ENCODE peak calls at places on chromosome 19, in eight cellular contexts. Q is GM23338, Y is coronary artery, E is IMR-90, L is left lung, I is foreskin keratinocyte, T is brain microvascular endothelial cell, K is A549. F is an unnamed sample.

GRCh38 chr19:31312004-31312403 is 37.2 kb downstream of the TSHZ3 start:
- DNase-seq in Q (no peak), Y (no peak), E (peak; percentile 87), L (no peak), I (peak; percentile 2), T (peak; percentile 84), K (no peak), F (no peak)

GRCh38 chr19:39327990-39328705 is 7.5 kb upstream of the LRFN1 start:
- DNase-seq in Q (peak; percentile 94), Y (peak; percentile 83), E (peak; percentile 53), L (peak; percentile 96), I (no peak), T (peak; percentile 65), K (peak; percentile 97), F (peak; percentile 77)

GRCh38 chr19:38125238-38125637 is 98.8 kb downstream of the DPF1 start:
- DNase-seq in Q (no peak), Y (no peak), E (no peak), L (no peak), I (no peak), T (no peak), K (no peak), F (no peak)

GRCh38 chr19:53971608-53972007 is 8.9 kb downstream of the CACNG8 start:
- DNase-seq in Q (peak; percentile 30), Y (no peak), E (no peak), L (no peak), I (no peak), T (no peak), K (no peak), F (no peak)

GRCh38 chr19:28465317-28466086 is 747.4 kb downstream of the UQCRFS1 start:
- DNase-seq in Q (no peak), Y (peak; percentile 19), E (no peak), L (no peak), I (peak; percentile 50), T (no peak), K (no peak), F (no peak)

GRCh38 chr19:38389101-38389925 is 816 bp downstream of the SPRED3 start:
- DNase-seq in Q (peak; percentile 66), Y (no peak), E (peak; percentile 82), L (no peak), I (peak; percentile 37), T (peak; percentile 72), K (peak; percentile 80), F (peak; percentile 91)

GRCh38 chr19:34667349-34668076 is 9.4 kb downstream of the SCGB2B2 start:
- DNase-seq in Q (peak; percentile 28), Y (no peak), E (peak; percentile 27), L (peak; percentile 66), I (no peak), T (no peak), K (no peak), F (peak; percentile 8)

GRCh38 chr19:49907745-49908446 is 11.2 kb upstream of the IL4I1 start:
- DNase-seq in Q (no peak), Y (no peak), E (no peak), L (no peak), I (no peak), T (no peak), K (no peak), F (no peak)

GRCh38 chr19:40224342-40225148 is 1.9 kb downstream of the CCNP start:
- DNase-seq in Q (no peak), Y (no peak), E (no peak), L (peak; percentile 66), I (peak; percentile 30), T (no peak), K (no peak), F (peak; percentile 47)

GRCh38 chr19:46840157-46840942 is 10.3 kb downstream of the AP2S1 start:
- DNase-seq in Q (peak; percentile 90), Y (no peak), E (peak; percentile 70), L (no peak), I (no peak), T (peak; percentile 37), K (no peak), F (no peak)

GRCh38 chr19:13060233-13060963 is 42.3 kb downstream of the LYL1 start:
- DNase-seq in Q (no peak), Y (no peak), E (no peak), L (no peak), I (no peak), T (no peak), K (no peak), F (no peak)

GRCh38 chr19:45125975-45126493 is 33.1 kb downstream of the PPP1R37 start:
- DNase-seq in Q (peak; percentile 94), Y (no peak), E (peak; percentile 49), L (no peak), I (no peak), T (peak; percentile 48), K (peak; percentile 65), F (peak; percentile 37)

GRCh38 chr19:45670670-45671453 is 2.8 kb downstream of the GIPR start:
- DNase-seq in Q (peak; percentile 99), Y (no peak), E (peak; percentile 72), L (peak; percentile 94), I (peak; percentile 56), T (peak; percentile 68), K (peak; percentile 97), F (peak; percentile 93)

GRCh38 chr19:15640294-15640903 is at the start of gene CYP4F3:
- DNase-seq in Q (no peak), Y (no peak), E (no peak), L (peak; percentile 89), I (peak; percentile 48), T (no peak), K (peak; percentile 72), F (peak; percentile 93)

GRCh38 chr19:12052057-12052570 is 647 bp downstream of the ZNF878 start:
- DNase-seq in Q (peak; percentile 40), Y (no peak), E (peak; percentile 14), L (no peak), I (no peak), T (no peak), K (no peak), F (peak; percentile 13)

GRCh38 chr19:39275578-39275977 is 7.4 kb downstream of the IFNL2 start:
- DNase-seq in Q (no peak), Y (no peak), E (no peak), L (no peak), I (no peak), T (no peak), K (no peak), F (no peak)

GRCh38 chr19:34925278-34925855 is 1.3 kb upstream of the ZNF30 start:
- DNase-seq in Q (no peak), Y (no peak), E (no peak), L (no peak), I (no peak), T (no peak), K (no peak), F (no peak)

GRCh38 chr19:47093841-47094240 is 19.7 kb downstream of the ZC3H4 start:
- DNase-seq in Q (no peak), Y (no peak), E (no peak), L (no peak), I (no peak), T (no peak), K (no peak), F (no peak)

GRCh38 chr19:45346449-45346848 is 5.9 kb downstream of the KLC3 start:
- DNase-seq in Q (peak; percentile 80), Y (no peak), E (no peak), L (no peak), I (no peak), T (no peak), K (no peak), F (no peak)

GRCh38 chr19:5324947-5325346 is 15.7 kb downstream of the PTPRS start:
- DNase-seq in Q (no peak), Y (no peak), E (no peak), L (no peak), I (no peak), T (no peak), K (no peak), F (no peak)

GRCh38 chr19:41792513-41793413 is 3.6 kb upstream of the CEACAM3 start:
- DNase-seq in Q (peak; percentile 84), Y (no peak), E (peak; percentile 36), L (peak; percentile 92), I (no peak), T (peak; percentile 15), K (peak; percentile 91), F (no peak)

GRCh38 chr19:13633109-13633508 is 126.8 kb upstream of the CACNA1A start:
- DNase-seq in Q (peak; percentile 60), Y (no peak), E (peak; percentile 79), L (no peak), I (no peak), T (peak; percentile 3), K (no peak), F (no peak)

DNA sequence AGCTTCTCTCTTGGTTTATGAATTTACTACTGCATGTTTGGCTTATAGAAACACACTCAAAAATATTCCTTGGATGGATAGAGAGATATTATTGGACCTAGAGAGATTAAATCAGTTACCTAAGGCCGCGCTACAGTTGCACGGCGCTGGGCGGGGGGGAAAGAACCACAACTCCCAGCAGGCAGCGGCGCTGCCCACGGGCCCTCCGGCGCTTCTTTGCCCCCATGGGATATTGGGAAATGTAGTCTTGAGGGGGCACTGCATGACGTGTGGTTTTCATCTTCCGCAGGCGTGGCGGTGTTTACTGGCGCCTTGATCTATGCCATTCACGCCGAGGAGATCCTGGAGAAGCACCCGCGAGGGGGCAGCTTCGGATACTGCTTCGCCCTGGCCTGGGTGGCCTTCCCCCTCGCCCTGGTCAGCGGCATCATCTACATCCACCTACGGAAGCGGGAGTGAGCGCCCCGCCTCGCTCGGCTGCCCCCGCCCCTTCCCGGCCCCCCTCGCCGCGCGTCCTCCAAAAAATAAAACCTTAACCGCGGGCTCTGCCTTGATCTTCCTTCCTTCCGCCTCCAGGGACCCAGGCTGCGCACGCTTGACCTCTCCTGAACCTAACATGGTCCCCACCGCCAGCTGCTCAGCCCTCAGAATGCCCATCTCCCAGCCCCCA is 4.8 kb downstream of the EMP3 start:
- DNase-seq in Q (peak; percentile 95), Y (no peak), E (no peak), L (peak; percentile 90), I (peak; percentile 37), T (no peak), K (no peak), F (no peak)
- H3K27ac ChIP-seq in Q (peak overlapping the region; percentile 92), Y (peak overlapping the region; percentile 36), E (no peak overlapping the region), L (peak overlapping the region; percentile 88), I (peak overlapping the region; percentile 67), T (no peak overlapping the region), K (no peak overlapping the region), F (peak overlapping the region; percentile 97)

GRCh38 chr19:33132425-33132824 is 511 bp downstream of the WDR88 start:
- DNase-seq in Q (peak; percentile 70), Y (no peak), E (no peak), L (no peak), I (no peak), T (no peak), K (peak; percentile 70), F (no peak)
- TF ChIP-seq CTCF in Q (peak; percentile 72), Y (no peak), E (peak; percentile 19), L (no peak), I (peak; percentile 45), T (peak; percentile 62), K (peak; percentile 44), F (no peak)

GRCh38 chr19:55080121-55080914 is 4.6 kb downstream of the EPS8L1 start:
- DNase-seq in Q (peak; percentile 91), Y (no peak), E (peak; percentile 55), L (peak; percentile 92), I (no peak), T (peak; percentile 51), K (peak; percentile 82), F (peak; percentile 93)
- H3K27ac ChIP-seq in Q (peak overlapping the region; percentile 72), Y (no peak overlapping the region), E (no peak overlapping the region), L (no peak overlapping the region), I (peak overlapping the region; percentile 55), T (no peak overlapping the region), K (peak overlapping the region; percentile 78), F (peak overlapping the region; percentile 88)

DNA sequence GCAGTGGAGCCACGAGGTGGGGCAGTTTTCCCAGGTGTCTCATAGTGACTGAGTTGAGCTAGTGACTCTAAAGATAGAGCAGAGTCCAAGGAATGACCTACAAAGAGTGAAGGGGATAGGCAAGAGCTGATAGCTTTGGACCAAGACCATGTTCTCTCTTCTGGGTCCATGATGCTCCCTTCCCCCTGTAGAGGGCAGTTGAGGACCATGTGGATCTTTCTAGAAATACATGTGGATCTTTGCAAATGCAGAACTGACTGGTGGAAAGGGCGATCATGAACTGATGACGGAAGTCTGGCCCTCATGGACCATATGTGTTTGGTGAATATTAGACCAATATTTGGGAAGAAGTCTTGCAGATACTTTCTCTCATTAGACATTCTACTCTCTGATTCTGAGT is 6.9 kb downstream of the PSG1 start:
- DNase-seq in Q (no peak), Y (no peak), E (no peak), L (no peak), I (no peak), T (no peak), K (no peak), F (no peak)
- TF ChIP-seq CTCF in Q (peak; percentile 33), Y (no peak), E (no peak), L (no peak), I (peak; percentile 49), T (peak; percentile 32), K (no peak), F (no peak)